ENCODE peak calls at places on chromosomes 13 and 19, in ten cellular contexts. J is endothelial cell of umbilical vein, Q is heart right ventricle, D is HL-60, K is body of pancreas, W is ovary, R is colonic mucosa, M is H9, S is neural progenitor cell, P is left lung. N is an unnamed sample.

GRCh38 chr19:49114630-49115363 is 627 bp downstream of the LIN7B start:
- DNase-seq in J (peak), Q (peak), D (no peak), K (peak), W (peak), R (peak), M (peak), S (peak), P (peak), N (no peak)

GRCh38 chr19:18401580-18402112 is 4.2 kb upstream of the LRRC25 start:
- DNase-seq in J (no peak), Q (peak), D (peak), K (no peak), W (no peak), R (peak), M (no peak), S (peak), P (peak), N (no peak)

GRCh38 chr13:98476106-98476505 is 100.8 kb downstream of the STK24 start:
- DNase-seq in J (peak), Q (no peak), D (no peak), K (no peak), W (no peak), R (no peak), M (peak), S (peak), P (no peak), N (no peak)

GRCh38 chr13:46126552-46127171 is 21.8 kb upstream of the CPB2 start:
- DNase-seq in J (peak), Q (peak), D (no peak), K (peak), W (peak), R (peak), M (peak), S (peak), P (peak), N (peak)

GRCh38 chr19:5269279-5269678 is 71.3 kb downstream of the PTPRS start:
- DNase-seq in J (no peak), Q (no peak), D (no peak), K (no peak), W (no peak), R (no peak), M (no peak), S (no peak), P (no peak), N (no peak)

GRCh38 chr13:46622918-46623256 is 69.9 kb downstream of the LRCH1 start:
- DNase-seq in J (no peak), Q (peak), D (no peak), K (no peak), W (peak), R (peak), M (no peak), S (no peak), P (no peak), N (no peak)

GRCh38 chr19:46303702-46304397 is 7.0 kb downstream of the HIF3A start:
- DNase-seq in J (no peak), Q (peak), D (no peak), K (peak), W (peak), R (peak), M (peak), S (peak), P (peak), N (peak)

GRCh38 chr19:4909172-4909896 is at the start of gene UHRF1:
- DNase-seq in J (no peak), Q (no peak), D (peak), K (no peak), W (no peak), R (peak), M (peak), S (peak), P (peak), N (peak)

GRCh38 chr13:46479286-46479685 is 73.7 kb upstream of the LRCH1 start:
- DNase-seq in J (no peak), Q (no peak), D (no peak), K (no peak), W (no peak), R (no peak), M (no peak), S (no peak), P (no peak), N (no peak)

GRCh38 chr13:67043901-67044300 is 186.2 kb downstream of the PCDH9 start:
- DNase-seq in J (peak), Q (peak), D (no peak), K (no peak), W (no peak), R (no peak), M (no peak), S (peak), P (no peak), N (no peak)

GRCh38 chr13:101415358-101416174 is 742 bp downstream of the NALCN start:
- DNase-seq in J (peak), Q (no peak), D (no peak), K (no peak), W (no peak), R (no peak), M (no peak), S (peak), P (no peak), N (no peak)

GRCh38 chr13:37457594-37457993 is 141.0 kb downstream of the POSTN start:
- DNase-seq in J (no peak), Q (no peak), D (no peak), K (no peak), W (no peak), R (no peak), M (no peak), S (no peak), P (no peak), N (peak)

GRCh38 chr13:32019612-32020233 is 11.9 kb upstream of the FRY start:
- DNase-seq in J (peak), Q (peak), D (no peak), K (peak), W (peak), R (peak), M (peak), S (peak), P (no peak), N (peak)

GRCh38 chr13:80574113-80574512 is 233.2 kb upstream of the SPRY2 start:
- DNase-seq in J (no peak), Q (no peak), D (no peak), K (no peak), W (no peak), R (no peak), M (no peak), S (no peak), P (no peak), N (no peak)

GRCh38 chr13:91576590-91576989 is 178.2 kb downstream of the GPC5 start:
- DNase-seq in J (no peak), Q (no peak), D (no peak), K (no peak), W (no peak), R (peak), M (peak), S (peak), P (no peak), N (no peak)

GRCh38 chr13:76711515-76712182 is 174.6 kb downstream of the KCTD12 start:
- DNase-seq in J (peak), Q (peak), D (peak), K (no peak), W (peak), R (no peak), M (no peak), S (no peak), P (peak), N (peak)
- H3K27ac ChIP-seq in J (peak), Q (no peak), D (no peak), K (peak), W (no peak), R (peak), M (no peak), S (no peak), P (peak), N (no peak)

DNA sequence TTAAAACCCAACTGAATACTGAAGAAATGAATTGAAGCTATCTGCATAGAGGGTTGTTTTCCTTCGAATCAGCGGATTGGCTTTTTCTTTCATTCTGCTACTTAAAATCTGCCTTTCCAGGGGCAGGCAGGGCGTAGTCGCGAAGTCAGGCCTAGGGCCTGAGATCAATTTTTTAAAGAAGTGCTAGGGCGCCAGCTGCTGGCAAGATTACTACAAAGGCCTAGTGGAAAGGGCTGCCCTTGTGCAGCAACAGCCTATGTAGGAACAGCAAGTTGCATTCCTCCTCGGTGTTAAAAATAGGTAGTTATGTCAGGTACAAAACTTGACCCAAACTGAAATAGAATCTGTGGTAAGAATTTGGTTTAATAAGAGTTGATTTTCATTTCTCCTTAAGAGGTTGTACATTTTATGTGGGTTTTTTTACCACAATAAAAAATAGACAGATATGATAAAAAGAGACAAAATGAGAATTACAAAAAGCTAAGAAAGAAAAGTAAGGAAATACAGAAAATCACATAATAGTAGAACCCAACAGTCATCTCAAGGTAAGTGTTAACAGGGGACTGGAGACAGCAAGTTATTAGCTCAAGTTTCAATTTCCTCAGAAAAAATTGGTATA is 9.5 kb upstream of the URAD start:
- DNase-seq in J (peak), Q (peak), D (no peak), K (peak), W (no peak), R (peak), M (peak), S (peak), P (no peak), N (no peak)
- TF ChIP-seq CTCF in J (peak), Q (peak), D (peak), K (peak), W (no peak), R (peak), M (peak), S (peak), P (no peak), N (peak)

DNA sequence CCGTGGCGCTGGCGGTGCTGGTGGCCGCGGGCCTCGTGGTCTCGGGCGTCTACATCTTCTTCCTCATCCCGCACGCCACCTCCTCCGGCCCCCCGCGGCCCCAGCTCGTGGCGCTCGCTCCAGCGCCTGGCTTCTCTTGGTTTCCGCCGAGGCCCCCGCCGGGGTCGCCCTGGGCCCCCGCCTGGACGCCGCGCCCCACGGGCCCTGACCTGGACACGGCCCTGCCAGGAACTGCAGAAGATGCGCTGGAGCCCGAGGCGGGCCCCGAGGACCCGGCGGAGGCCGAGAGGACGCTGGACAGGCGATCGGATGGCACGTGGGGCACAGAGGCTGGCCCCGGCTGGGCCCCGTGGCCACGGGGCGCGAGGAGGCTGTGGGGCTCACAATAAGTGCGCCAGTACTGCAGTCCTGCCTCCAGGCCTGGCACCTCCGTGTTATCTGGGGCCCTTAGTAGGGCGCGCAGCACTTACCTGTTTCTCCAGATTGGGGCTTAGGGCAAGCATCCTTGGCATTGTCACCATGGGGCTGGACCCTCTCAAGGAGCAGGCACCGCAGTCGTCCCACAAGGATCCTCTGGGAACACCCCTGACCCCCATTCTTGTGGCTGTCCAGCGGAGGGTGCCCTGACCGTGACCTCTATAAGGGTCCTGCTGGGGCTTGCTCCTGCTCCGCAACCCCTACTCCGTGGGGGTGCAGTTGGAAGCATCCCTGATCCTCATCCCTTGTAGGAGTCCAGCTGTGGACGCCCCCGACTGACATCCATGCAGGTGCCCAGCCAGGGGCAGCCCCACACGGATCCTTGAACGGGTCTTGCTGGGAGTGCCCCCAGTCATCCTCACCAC is 1.5 kb downstream of the RNF225 start:
- DNase-seq in J (no peak), Q (no peak), D (no peak), K (no peak), W (no peak), R (no peak), M (no peak), S (no peak), P (no peak), N (no peak)
- H3K27ac ChIP-seq in J (no peak), Q (no peak), D (no peak), K (no peak), W (no peak), R (no peak), M (no peak), S (no peak), P (no peak), N (peak)

GRCh38 chr19:45254044-45254531 is 3.0 kb downstream of the MARK4 start:
- DNase-seq in J (no peak), Q (no peak), D (no peak), K (peak), W (no peak), R (no peak), M (no peak), S (no peak), P (no peak), N (no peak)
- TF ChIP-seq CTCF in J (peak), Q (peak), D (no peak), K (no peak), W (no peak), R (no peak), M (peak), S (peak), P (no peak), N (no peak)

GRCh38 chr13:50225188-50226155 is 210.2 kb downstream of the KCNRG start:
- DNase-seq in J (no peak), Q (no peak), D (no peak), K (no peak), W (no peak), R (no peak), M (no peak), S (peak), P (no peak), N (no peak)

GRCh38 chr13:50219743-50220142 is 204.5 kb downstream of the KCNRG start:
- DNase-seq in J (no peak), Q (no peak), D (no peak), K (no peak), W (no peak), R (no peak), M (no peak), S (no peak), P (no peak), N (no peak)

GRCh38 chr13:50224534-50224933 is 209.3 kb downstream of the KCNRG start:
- DNase-seq in J (no peak), Q (no peak), D (peak), K (no peak), W (no peak), R (no peak), M (no peak), S (no peak), P (no peak), N (peak)

GRCh38 chr13:50220938-50221337 is 205.7 kb downstream of the KCNRG start:
- DNase-seq in J (no peak), Q (no peak), D (peak), K (no peak), W (no peak), R (no peak), M (no peak), S (no peak), P (no peak), N (no peak)

GRCh38 chr13:50222569-50223332 is 207.5 kb downstream of the KCNRG start:
- DNase-seq in J (no peak), Q (peak), D (peak), K (peak), W (peak), R (peak), M (no peak), S (no peak), P (peak), N (peak)
- H3K27ac ChIP-seq in J (no peak), Q (no peak), D (peak), K (peak), W (no peak), R (no peak), M (no peak), S (no peak), P (peak), N (peak)

GRCh38 chr19:37329686-37330085 is 41.2 kb upstream of the ZNF527 start:
- DNase-seq in J (no peak), Q (no peak), D (no peak), K (no peak), W (no peak), R (no peak), M (peak), S (peak), P (no peak), N (peak)
- TF ChIP-seq CTCF in J (no peak), Q (no peak), D (no peak), K (no peak), W (no peak), R (no peak), M (peak), S (peak), P (no peak), N (peak)

DNA sequence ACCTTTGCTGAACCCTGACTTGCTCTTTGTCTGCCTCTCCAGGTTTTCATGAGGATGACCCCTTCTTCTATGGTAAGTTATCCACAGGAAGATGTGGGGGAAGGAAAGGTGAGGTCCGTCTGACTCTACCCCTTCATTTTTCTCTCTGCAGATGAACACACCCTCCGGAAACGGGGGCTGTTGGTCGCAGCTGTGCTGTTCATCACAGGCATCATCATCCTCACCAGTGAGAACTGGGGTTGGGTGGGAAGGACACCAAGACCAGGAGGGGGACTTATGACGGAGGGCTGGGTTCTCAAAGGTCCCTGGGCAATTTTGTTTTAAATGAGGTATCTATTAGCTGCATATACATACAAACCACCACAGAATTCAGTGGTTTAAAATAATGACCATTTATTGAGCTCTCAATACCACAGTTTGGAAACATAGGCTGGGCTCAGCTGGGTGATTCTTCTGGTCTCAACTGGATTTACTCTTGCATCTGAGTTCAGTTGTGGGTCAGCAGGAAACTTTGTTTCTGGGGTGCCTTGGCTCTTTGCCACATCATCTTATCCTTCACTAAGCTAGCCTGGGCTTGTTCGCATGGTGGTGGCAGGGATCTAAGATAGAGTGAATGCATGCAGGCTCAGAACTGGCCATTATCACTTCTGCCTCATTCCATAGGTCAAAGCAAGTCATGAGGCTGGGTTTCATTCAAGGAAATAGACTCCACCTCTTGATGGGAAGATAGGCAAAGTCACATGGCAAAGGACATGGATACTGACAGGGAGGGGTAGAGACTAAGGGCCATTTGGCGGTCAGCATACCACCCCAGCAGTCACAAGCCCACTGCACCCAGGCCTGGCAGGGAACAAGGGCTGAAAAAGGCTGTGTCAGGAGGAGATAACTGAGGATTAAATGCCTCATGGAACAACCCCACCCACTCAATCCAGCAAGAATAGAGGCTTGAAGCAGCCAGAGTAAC is 11.8 kb downstream of the FXYD5 start:
- DNase-seq in J (no peak), Q (no peak), D (no peak), K (no peak), W (no peak), R (no peak), M (peak), S (no peak), P (no peak), N (no peak)
- H3K27ac ChIP-seq in J (no peak), Q (no peak), D (peak), K (no peak), W (no peak), R (no peak), M (no peak), S (no peak), P (no peak), N (peak)

GRCh38 chr19:7793493-7793892 is 30.4 kb downstream of the CLEC4M start:
- DNase-seq in J (no peak), Q (no peak), D (no peak), K (no peak), W (no peak), R (no peak), M (no peak), S (no peak), P (no peak), N (no peak)
- TF ChIP-seq CTCF in J (no peak), Q (no peak), D (no peak), K (no peak), W (no peak), R (no peak), M (no peak), S (no peak), P (no peak), N (no peak)